ENCODE peak calls at places on chromosomes 1 and 21, in five cellular contexts. U, V, O, G and T are unnamed samples.

GRCh38 chr1:28538286-28538685 is 14.6 kb upstream of the TRNAU1AP start:
- DNase-seq in V (no peak), G (no peak), U (no peak), O (no peak), T (no peak)

GRCh38 chr1:174206148-174206826 is 47.0 kb downstream of the RABGAP1L start:
- DNase-seq in G (no peak), U (no peak), V (no peak), O (no peak), T (no peak)

GRCh38 chr1:1778827-1779675 is 781 bp upstream of the NADK start:
- DNase-seq in G (peak), V (no peak), O (peak), U (peak), T (peak)

GRCh38 chr1:30317921-30318320 is 405.5 kb downstream of the MATN1 start:
- DNase-seq in U (no peak), O (no peak), V (no peak), G (no peak), T (peak)

GRCh38 chr1:25821630-25822091 is 1.9 kb downstream of the MTFR1L start:
- DNase-seq in O (no peak), U (no peak), V (no peak), G (no peak), T (no peak)

GRCh38 chr1:167197692-167198091 is 23.0 kb upstream of the POU2F1 start:
- DNase-seq in U (no peak), V (no peak), O (no peak), G (no peak), T (no peak)

GRCh38 chr1:220521755-220522154 is 6.2 kb upstream of the MARK1 start:
- DNase-seq in U (no peak), O (no peak), G (no peak), V (no peak), T (no peak)

GRCh38 chr1:71086331-71086730 is 5.5 kb upstream of the ZRANB2 start:
- DNase-seq in U (no peak), O (no peak), V (no peak), G (no peak), T (no peak)

GRCh38 chr1:33182452-33182851 is 609 bp upstream of the TRIM62 start:
- DNase-seq in O (peak), V (peak), U (no peak), G (no peak), T (no peak)

GRCh38 chr1:203628997-203629508 is 2.4 kb downstream of the ATP2B4 start:
- DNase-seq in O (no peak), U (no peak), G (no peak), V (no peak), T (no peak)

GRCh38 chr1:158060001-158060400 is 66.6 kb downstream of the KIRREL1 start:
- DNase-seq in O (peak), G (no peak), U (no peak), V (no peak), T (no peak)

GRCh38 chr21:35026617-35027557 is 22.2 kb downstream of the RUNX1 start:
- DNase-seq in U (peak), O (peak), V (no peak), G (peak), T (peak)

GRCh38 chr1:234605983-234606730 is 3.8 kb downstream of the IRF2BP2 start:
- DNase-seq in G (no peak), U (peak), V (no peak), O (no peak), T (peak)

GRCh38 chr1:241215203-241215602 is 141.8 kb downstream of the RGS7 start:
- DNase-seq in G (no peak), U (no peak), V (no peak), O (no peak), T (no peak)

GRCh38 chr1:47471163-47471562 is 33.3 kb downstream of the FOXD2 start:
- DNase-seq in G (no peak), U (no peak), O (no peak), V (no peak), T (no peak)

GRCh38 chr1:93605812-93606512 is 75.7 kb downstream of the BCAR3 start:
- DNase-seq in U (no peak), O (no peak), G (no peak), V (no peak), T (no peak)

GRCh38 chr1:181099152-181100014 is 10.9 kb downstream of the IER5 start:
- DNase-seq in U (no peak), V (no peak), G (no peak), O (peak), T (no peak)

GRCh38 chr1:119482517-119483425 is 24.2 kb upstream of the HSD3B1 start:
- DNase-seq in O (peak), V (peak), G (no peak), U (no peak), T (no peak)

GRCh38 chr1:176579087-176579486 is 116.1 kb downstream of the PAPPA2 start:
- DNase-seq in G (no peak), O (no peak), V (no peak), U (no peak), T (no peak)

GRCh38 chr1:84632975-84633427 is 57.3 kb downstream of the SSX2IP start:
- DNase-seq in G (no peak), U (peak), O (no peak), V (peak), T (no peak)

GRCh38 chr21:14869984-14870840 is 194.6 kb downstream of the NRIP1 start:
- DNase-seq in G (no peak), V (no peak), O (no peak), U (no peak), T (no peak)

GRCh38 chr1:203286161-203286984 is 18.9 kb upstream of the BTG2 start:
- DNase-seq in U (peak), G (no peak), V (no peak), O (no peak), T (peak)

GRCh38 chr1:165903672-165904071 is 76.3 kb downstream of the UCK2 start:
- DNase-seq in U (peak), V (no peak), G (no peak), O (no peak), T (peak)

GRCh38 chr1:234613128-234613875 is 3.3 kb upstream of the IRF2BP2 start:
- DNase-seq in G (no peak), V (peak), O (no peak), U (peak), T (no peak)

GRCh38 chr1:147273409-147274307 is 31.2 kb downstream of the CHD1L start:
- DNase-seq in U (no peak), V (no peak), O (peak), G (peak), T (no peak)

GRCh38 chr1:57403201-57403600 is 20.7 kb downstream of the DAB1 start:
- DNase-seq in V (no peak), U (no peak), G (no peak), O (no peak), T (no peak)

GRCh38 chr1:77834771-77835334 is 53.6 kb upstream of the NEXN start:
- DNase-seq in O (peak), V (no peak), G (no peak), U (peak), T (no peak)

GRCh38 chr21:45698493-45698947 is 55.0 kb downstream of the PCBP3 start:
- DNase-seq in V (no peak), U (peak), O (no peak), G (no peak), T (no peak)

GRCh38 chr1:162561616-162562451 is at the start of gene UAP1:
- DNase-seq in G (peak), O (peak), U (no peak), V (no peak), T (no peak)

GRCh38 chr1:20142001-20142710 is 3.0 kb downstream of the PLA2G2F start:
- DNase-seq in U (no peak), G (no peak), O (no peak), V (no peak), T (no peak)

DNA sequence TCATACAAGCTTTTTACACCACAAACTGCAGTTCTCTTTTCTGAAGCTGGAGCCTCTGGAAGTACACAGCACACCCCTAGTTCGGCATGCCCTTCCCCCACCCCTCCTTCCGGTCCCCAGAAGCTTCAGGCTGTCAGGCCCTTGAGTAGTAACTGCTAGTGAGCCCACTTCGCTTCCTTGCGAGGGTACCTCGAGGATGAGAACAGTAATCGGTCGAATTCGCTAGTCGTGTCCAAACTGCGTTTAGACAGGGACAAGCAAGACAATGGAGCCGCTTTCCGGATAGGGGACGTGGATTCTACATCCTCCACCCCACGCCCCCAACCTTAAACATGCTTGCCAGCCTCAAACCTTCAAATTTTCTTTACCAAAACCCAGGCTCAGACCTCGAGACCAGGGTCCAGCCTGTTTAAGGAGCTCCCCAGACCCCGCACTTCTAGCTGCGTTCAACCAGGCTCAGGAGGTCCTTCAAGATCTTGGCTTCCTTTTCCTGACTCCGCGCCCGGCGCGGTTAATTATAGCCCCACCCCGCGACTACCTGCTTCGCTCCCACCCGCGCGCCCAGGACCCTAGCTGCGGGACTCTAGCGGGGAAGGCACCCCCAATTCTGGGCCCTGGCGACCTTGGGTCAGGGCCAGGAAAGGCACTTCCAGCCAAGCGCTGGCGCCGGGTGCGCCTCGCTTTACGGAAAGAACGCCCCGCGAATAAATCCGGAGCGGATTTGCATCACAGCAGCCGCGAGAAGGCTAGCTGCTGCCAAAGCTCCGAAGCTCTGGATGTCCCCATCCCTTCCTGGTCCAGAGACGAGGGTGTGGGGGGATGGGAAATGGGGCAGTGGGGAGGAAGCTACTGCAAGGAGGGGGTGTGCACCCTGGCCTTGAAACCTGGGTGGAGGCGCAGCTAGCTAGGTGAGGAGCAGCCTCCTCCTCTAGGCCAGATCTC is 8.1 kb upstream of the TSPAN1 start:
- DNase-seq in U (no peak), G (peak), O (peak), V (no peak), T (peak)
- TF ChIP-seq POLR2AphosphoS5 in U (peak), G (no peak), O (no peak), V (peak), T (peak)

GRCh38 chr1:247103777-247104591 is at the start of gene ZNF669:
- DNase-seq in O (peak), U (peak), V (peak), G (peak), T (peak)
- TF ChIP-seq POLR2AphosphoS5 in O (peak), U (peak), V (peak), G (peak), T (peak)

GRCh38 chr1:56215771-56216170 is 363.6 kb downstream of the PLPP3 start:
- DNase-seq in O (no peak), V (peak), G (no peak), U (no peak), T (no peak)
- TF ChIP-seq POLR2AphosphoS5 in O (no peak), V (no peak), G (no peak), U (no peak), T (no peak)

GRCh38 chr1:13948851-13949490 is 249.0 kb downstream of the PRDM2 start:
- DNase-seq in O (no peak), V (peak), G (no peak), U (no peak), T (no peak)
- TF ChIP-seq POLR2AphosphoS5 in O (no peak), V (peak), G (no peak), U (no peak), T (no peak)

DNA sequence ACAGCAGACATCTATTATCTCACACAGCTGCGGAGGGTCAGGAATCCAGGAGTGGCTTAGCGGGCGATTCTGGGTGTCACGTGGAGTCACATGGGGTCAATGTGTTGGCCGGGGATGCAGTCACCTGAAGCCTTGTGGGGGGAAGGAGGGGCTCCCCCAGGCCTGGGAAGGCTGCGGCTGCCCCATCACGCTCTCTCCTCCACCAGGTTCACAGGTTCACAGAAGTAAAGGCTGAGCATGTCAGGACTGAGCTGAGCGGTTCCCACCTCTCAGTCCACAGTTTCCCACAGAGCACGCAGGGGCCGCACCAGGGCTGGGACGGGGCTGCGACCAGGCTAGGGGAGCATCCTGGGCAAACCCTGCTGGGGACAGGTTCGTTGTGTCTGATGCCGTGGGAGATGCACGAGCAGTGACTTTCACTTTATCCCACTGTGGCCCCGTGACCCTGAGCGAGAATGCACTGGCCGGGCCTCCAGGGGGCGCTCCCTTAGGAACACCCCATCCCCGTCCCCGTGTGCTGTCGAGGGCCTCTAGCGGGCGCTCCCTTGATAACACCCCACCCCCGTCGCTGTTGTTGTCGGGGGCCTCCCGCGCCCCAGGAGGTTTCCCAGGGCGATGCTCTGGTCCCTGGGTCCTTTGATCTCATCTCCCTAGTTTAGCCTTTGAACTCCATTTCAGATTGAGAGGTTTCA is 73.2 kb upstream of the TRAPPC10 start:
- DNase-seq in V (peak), G (peak), U (peak), O (peak), T (peak)
- TF ChIP-seq POLR2AphosphoS5 in V (peak), G (peak), U (peak), O (no peak), T (no peak)

DNA sequence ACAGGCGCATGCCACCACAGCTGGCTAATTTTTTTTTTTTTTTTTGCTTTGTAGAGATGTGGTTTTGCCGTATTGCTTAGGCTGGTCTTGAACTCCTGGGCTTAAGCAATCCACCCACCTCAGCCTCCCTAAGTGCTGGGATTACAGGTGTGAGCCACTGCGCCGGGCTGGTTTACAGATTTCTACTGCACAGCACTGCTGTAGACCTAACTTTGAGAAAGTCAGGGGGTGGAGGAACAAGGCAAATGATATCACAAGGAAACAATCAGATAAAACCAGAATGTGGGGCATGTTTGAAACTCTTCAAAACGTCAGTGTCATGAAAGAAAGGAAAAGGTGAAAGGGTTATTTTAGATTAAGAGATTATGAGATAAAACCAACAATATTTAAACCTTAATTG is 45.3 kb downstream of the URB2 start:
- DNase-seq in U (no peak), G (no peak), V (no peak), O (no peak), T (no peak)
- TF ChIP-seq POLR2AphosphoS5 in U (no peak), G (no peak), V (no peak), O (no peak), T (no peak)

GRCh38 chr1:182170941-182171461 is 109.5 kb upstream of the ZNF648 start:
- DNase-seq in G (no peak), U (no peak), V (no peak), O (no peak), T (no peak)

GRCh38 chr1:182174202-182174855 is 112.8 kb upstream of the ZNF648 start:
- DNase-seq in O (no peak), G (no peak), U (peak), V (no peak), T (no peak)

GRCh38 chr1:182169203-182169602 is 107.7 kb upstream of the ZNF648 start:
- DNase-seq in G (no peak), U (no peak), V (no peak), O (no peak), T (no peak)

GRCh38 chr1:182175340-182176068 is 114.0 kb upstream of the ZNF648 start:
- DNase-seq in U (peak), O (no peak), V (no peak), G (no peak), T (no peak)

GRCh38 chr1:182173791-182174190 is 112.3 kb upstream of the ZNF648 start:
- DNase-seq in O (no peak), G (no peak), U (no peak), V (no peak), T (peak)
- TF ChIP-seq POLR2AphosphoS5 in O (no peak), G (no peak), U (peak), V (peak), T (peak)

GRCh38 chr1:5727191-5727590 is 265.0 kb downstream of the NPHP4 start:
- DNase-seq in V (no peak), G (no peak), U (no peak), O (no peak), T (no peak)
- TF ChIP-seq POLR2AphosphoS5 in V (no peak), G (no peak), U (no peak), O (no peak), T (no peak)

DNA sequence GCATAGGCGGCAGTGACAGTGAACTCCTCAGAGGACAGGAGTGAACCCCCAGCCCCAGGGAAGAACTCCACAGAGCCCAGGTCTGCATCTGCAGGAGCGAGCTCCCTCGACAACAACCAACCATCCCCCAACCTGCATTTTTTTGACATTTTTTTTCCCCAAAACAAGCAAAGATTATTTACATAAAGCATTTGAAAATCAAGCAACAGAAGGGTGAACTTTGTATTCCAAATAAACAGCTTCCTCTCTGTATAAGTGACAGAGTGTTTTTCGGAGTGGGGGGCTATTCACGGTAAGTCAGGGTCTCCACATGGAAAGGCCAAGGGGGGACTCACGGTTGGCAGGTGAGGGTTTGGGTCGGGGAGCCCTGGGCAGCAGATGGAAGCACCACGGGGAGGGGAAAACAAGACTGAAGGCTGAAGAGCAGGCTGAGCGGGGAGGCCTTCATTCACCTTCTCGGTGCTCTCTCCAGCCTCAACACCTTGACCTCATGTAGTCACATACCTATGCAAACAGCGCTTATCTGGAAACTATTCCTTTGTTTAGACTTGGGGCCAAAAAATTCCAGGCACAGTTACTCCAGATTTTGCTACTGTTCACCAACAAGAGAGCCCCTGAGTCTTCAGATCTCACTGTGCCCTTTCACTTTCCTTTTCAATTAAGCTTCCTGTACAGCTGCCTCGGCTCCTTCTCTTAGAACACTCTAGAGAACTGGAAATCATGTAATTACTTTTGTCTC is 27.6 kb downstream of the C2CD2 start:
- DNase-seq in V (no peak), U (no peak), O (peak), G (no peak), T (peak)
- TF ChIP-seq POLR2AphosphoS5 in V (no peak), U (no peak), O (no peak), G (no peak), T (peak)

GRCh38 chr21:25427828-25428227 is 179.5 kb downstream of the MRPL39 start:
- DNase-seq in V (no peak), G (no peak), U (no peak), O (no peak), T (no peak)
- TF ChIP-seq POLR2AphosphoS5 in V (no peak), G (no peak), U (no peak), O (no peak), T (no peak)